ENCODE peak calls at places on chromosomes 1 and 21, in four cellular contexts. E is M059J, P is psoas muscle, J is dermis blood vessel endothelial cell. T is an unnamed sample.

GRCh38 chr1:18243503-18244175 is 136.0 kb downstream of the IGSF21 start:
- DNase-seq in P (no peak), J (no peak), E (no peak), T (no peak)

GRCh38 chr1:15578921-15579682 is 5.7 kb downstream of the AGMAT start:
- DNase-seq in P (no peak), J (no peak), E (no peak), T (no peak)

GRCh38 chr1:28601696-28602095 is 9.6 kb downstream of the RAB42 start:
- DNase-seq in P (no peak), J (peak; percentile 63), E (peak; percentile 99), T (peak; percentile 91)

GRCh38 chr1:5753431-5754078 is 238.7 kb downstream of the NPHP4 start:
- DNase-seq in E (no peak), J (no peak), P (no peak), T (no peak)

GRCh38 chr1:55718758-55719671 is 503.9 kb upstream of the USP24 start:
- DNase-seq in P (peak; percentile 64), J (no peak), E (peak; percentile 100), T (peak; percentile 96)

GRCh38 chr1:7510389-7510931 is 260.6 kb upstream of the VAMP3 start:
- DNase-seq in J (no peak), E (no peak), P (no peak), T (no peak)

GRCh38 chr1:233627376-233627775 is 13.5 kb downstream of the KCNK1 start:
- DNase-seq in J (no peak), E (no peak), P (no peak), T (no peak)

GRCh38 chr1:166032901-166033371 is 133.9 kb downstream of the FAM78B start:
- DNase-seq in P (peak; percentile 57), E (no peak), J (no peak), T (no peak)

GRCh38 chr1:172394167-172394751 is 26.2 kb upstream of the C1orf105 start:
- DNase-seq in E (peak; percentile 58), J (peak; percentile 26), P (no peak), T (no peak)

GRCh38 chr21:44485254-44485793 is 30.0 kb downstream of the LRRC3 start:
- DNase-seq in P (peak; percentile 74), E (peak; percentile 24), J (peak; percentile 56), T (no peak)

GRCh38 chr1:832136-832535 is 91.6 kb upstream of the SAMD11 start:
- DNase-seq in P (no peak), J (no peak), E (no peak), T (no peak)

GRCh38 chr1:65632230-65632629 is 160.5 kb upstream of the PDE4B start:
- DNase-seq in P (no peak), J (no peak), E (no peak), T (no peak)

GRCh38 chr1:22832414-22832786 is 121.8 kb downstream of the EPHB2 start:
- DNase-seq in E (peak; percentile 85), P (no peak), J (no peak), T (peak; percentile 61)

GRCh38 chr1:157415661-157416060 is 136.7 kb downstream of the FCRL5 start:
- DNase-seq in E (peak; percentile 80), J (no peak), P (no peak), T (no peak)

GRCh38 chr1:218625393-218625792 is 280.3 kb downstream of the TGFB2 start:
- DNase-seq in J (no peak), E (no peak), P (no peak), T (no peak)

GRCh38 chr1:54582566-54583306 is 34.7 kb downstream of the ACOT11 start:
- DNase-seq in E (peak; percentile 22), J (peak; percentile 30), P (no peak), T (no peak)

GRCh38 chr1:153985984-153986761 is at the start of gene RAB13:
- DNase-seq in P (peak; percentile 93), E (peak; percentile 86), J (peak; percentile 87), T (peak; percentile 87)

GRCh38 chr1:203278087-203278884 is 27.0 kb upstream of the BTG2 start:
- DNase-seq in P (peak; percentile 98), J (peak; percentile 33), E (peak; percentile 31), T (no peak)

GRCh38 chr1:246682231-246682895 is 41.8 kb upstream of the SCCPDH start:
- DNase-seq in E (no peak), J (no peak), P (no peak), T (no peak)

T was measured in A172.